ENCODE peak calls at places on chromosomes 2 and 18, in four cellular contexts. V is mesothelial cell of epicardium, Y is WERI-Rb-1, L is naive B cell. D is an unnamed sample.

GRCh38 chr2:217360781-217361485 is 501.1 kb upstream of the TNP1 start:
- DNase-seq in Y (no peak), L (no peak), V (no peak), D (peak; percentile 46)

GRCh38 chr2:113080134-113080533 is 12.4 kb downstream of the IL1F10 start:
- DNase-seq in L (peak; percentile 22), Y (peak; percentile 54), V (peak; percentile 65), D (peak; percentile 52)

GRCh38 chr2:45821558-45822271 is 170.2 kb downstream of the PRKCE start:
- DNase-seq in V (peak; percentile 44), L (no peak), Y (no peak), D (peak; percentile 60)

GRCh38 chr18:32891130-32891529 is 118.3 kb upstream of the KLHL14 start:
- DNase-seq in V (no peak), Y (no peak), L (no peak), D (no peak)

GRCh38 chr18:55821219-55821618 is 233.2 kb upstream of the TCF4 start:
- DNase-seq in L (no peak), V (no peak), Y (no peak), D (no peak)

GRCh38 chr2:12637754-12638153 is 79.0 kb upstream of the TRIB2 start:
- DNase-seq in Y (no peak), V (no peak), L (no peak), D (no peak)

GRCh38 chr2:211408485-211408884 is 852.1 kb downstream of the CPS1 start:
- DNase-seq in L (no peak), V (no peak), Y (no peak), D (no peak)

GRCh38 chr2:147345246-147345645 is 499.6 kb upstream of the ACVR2A start:
- DNase-seq in L (no peak), V (no peak), Y (no peak), D (no peak)

GRCh38 chr2:1593371-1594205 is 150.7 kb downstream of the PXDN start:
- DNase-seq in Y (no peak), V (no peak), L (no peak), D (peak; percentile 78)

GRCh38 chr2:232573821-232574435 is 23.4 kb downstream of the EIF4E2 start:
- DNase-seq in L (no peak), V (no peak), Y (no peak), D (no peak)

GRCh38 chr18:12049983-12050811 is 43.4 kb upstream of the ANKRD62 start:
- DNase-seq in V (no peak), Y (no peak), L (peak; percentile 58), D (no peak)

GRCh38 chr18:24972577-24972976 is 379.4 kb downstream of the ZNF521 start:
- DNase-seq in Y (no peak), L (no peak), V (no peak), D (no peak)

GRCh38 chr2:145034511-145034910 is 514.6 kb upstream of the ZEB2 start:
- DNase-seq in L (no peak), Y (no peak), V (no peak), D (no peak)

GRCh38 chr2:225556461-225556860 is 157.0 kb downstream of the NYAP2 start:
- DNase-seq in Y (no peak), L (no peak), V (no peak), D (no peak)

GRCh38 chr2:8872821-8873432 is 35.5 kb upstream of the KIDINS220 start:
- DNase-seq in L (peak; percentile 2), V (no peak), Y (no peak), D (no peak)

GRCh38 chr18:46260016-46260878 is 156.1 kb downstream of the HAUS1 start:
- DNase-seq in V (no peak), Y (no peak), L (no peak), D (no peak)

D was measured in right cardiac atrium.